ENCODE peak calls at places on chromosomes 12 and 14, in five cellular contexts. A is T-helper 9 cell; T is activated gamma-delta T cell treated with Interleukin-2 at 50 U/mL for 16 hours; Q is activated CD8-positive, alpha-beta T cell treated with anti-CD3 and anti-CD28 coated beads for 36 hours; B is Daoy. J is an unnamed sample.

GRCh38 chr14:75125617-75126016 is 1.2 kb downstream of the NEK9 start:
- DNase-seq in T (no peak), B (peak), Q (no peak), A (no peak), J (peak)

GRCh38 chr12:4417471-4417870 is 28.1 kb downstream of the FGF6 start:
- DNase-seq in Q (no peak), B (no peak), T (no peak), A (no peak), J (no peak)

GRCh38 chr12:79487386-79488110 is 203.2 kb downstream of the PAWR start:
- DNase-seq in Q (no peak), A (no peak), B (no peak), T (no peak), J (no peak)

GRCh38 chr12:116734156-116734768 is 3.6 kb downstream of the SPRING1 start:
- DNase-seq in B (no peak), Q (no peak), T (no peak), A (no peak), J (peak)

GRCh38 chr14:94540031-94540794 is 21.0 kb upstream of the SERPINA4 start:
- DNase-seq in B (no peak), T (no peak), A (no peak), Q (no peak), J (no peak)

GRCh38 chr14:75559451-75560187 is 18.8 kb upstream of the FLVCR2 start:
- DNase-seq in Q (peak), T (no peak), B (peak), A (no peak), J (peak)

GRCh38 chr12:80539029-80539428 is 95.0 kb downstream of the PTPRQ start:
- DNase-seq in Q (no peak), A (no peak), B (no peak), T (no peak), J (no peak)

GRCh38 chr12:124687695-124688301 is 120.4 kb upstream of the NCOR2 start:
- DNase-seq in Q (peak), T (peak), A (no peak), B (peak), J (no peak)

GRCh38 chr12:92439397-92439779 is 263.4 kb upstream of the PLEKHG7 start:
- DNase-seq in T (no peak), Q (no peak), A (no peak), B (peak), J (peak)

GRCh38 chr12:131533139-131533538 is 177.8 kb upstream of the SFSWAP start:
- DNase-seq in A (no peak), B (no peak), T (no peak), Q (no peak), J (no peak)

GRCh38 chr12:57483466-57483865 is 3.8 kb upstream of the ARHGAP9 start:
- DNase-seq in T (no peak), A (no peak), B (no peak), Q (no peak), J (no peak)

GRCh38 chr14:89444044-89444443 is 27.0 kb upstream of the FOXN3 start:
- DNase-seq in A (no peak), T (no peak), B (no peak), Q (peak), J (no peak)

GRCh38 chr12:106170285-106170684 is 31.5 kb upstream of the NUAK1 start:
- DNase-seq in B (peak), Q (no peak), T (no peak), A (no peak), J (peak)

GRCh38 chr12:30286345-30286926 is 409.2 kb downstream of the IPO8 start:
- DNase-seq in Q (no peak), A (no peak), T (no peak), B (no peak), J (peak)

GRCh38 chr14:21087294-21088091 is 11.0 kb downstream of the ZNF219 start:
- DNase-seq in Q (peak), B (peak), A (peak), T (peak), J (peak)

GRCh38 chr14:81529391-81529790 is 4.3 kb downstream of the SEL1L start:
- DNase-seq in A (no peak), T (no peak), B (no peak), Q (no peak), J (no peak)

GRCh38 chr14:22515961-22516360 is 73.1 kb downstream of the DAD1 start:
- DNase-seq in A (no peak), Q (no peak), T (no peak), B (no peak), J (no peak)

GRCh38 chr12:78157199-78157598 is 326.5 kb downstream of the NAV3 start:
- DNase-seq in Q (no peak), A (no peak), B (no peak), T (no peak), J (no peak)

GRCh38 chr14:99252940-99253868 is 18.8 kb downstream of the BCL11B start:
- DNase-seq in B (peak), T (no peak), A (no peak), Q (peak), J (no peak)

GRCh38 chr12:121455766-121456420 is 56.0 kb downstream of the RNF34 start:
- DNase-seq in Q (no peak), B (no peak), A (no peak), T (no peak), J (no peak)

GRCh38 chr12:130281157-130281799 is 56.4 kb upstream of the PIWIL1 start:
- DNase-seq in B (peak), A (no peak), T (peak), Q (peak), J (no peak)

GRCh38 chr12:25253371-25254068 is 2.8 kb upstream of the KRAS start:
- DNase-seq in Q (peak), A (no peak), T (no peak), B (no peak), J (no peak)

GRCh38 chr14:51261151-51261550 is 21.1 kb downstream of the TMX1 start:
- DNase-seq in A (no peak), Q (no peak), T (no peak), B (no peak), J (no peak)

GRCh38 chr12:131600160-131600532 is 110.7 kb upstream of the SFSWAP start:
- DNase-seq in Q (no peak), T (no peak), B (no peak), A (no peak), J (no peak)

GRCh38 chr12:69475237-69475984 is 5.2 kb downstream of the FRS2 start:
- DNase-seq in Q (no peak), T (no peak), B (peak), A (no peak), J (no peak)

GRCh38 chr14:72894623-72895378 is 900 bp upstream of the DPF3 start:
- DNase-seq in Q (peak), T (no peak), B (peak), A (no peak), J (peak)

GRCh38 chr14:99246536-99247083 is 25.4 kb downstream of the BCL11B start:
- DNase-seq in T (peak), B (no peak), A (peak), Q (peak), J (no peak)

GRCh38 chr14:58808828-58809227 is 171.1 kb downstream of the DACT1 start:
- DNase-seq in A (no peak), B (peak), T (no peak), Q (no peak), J (peak)

GRCh38 chr12:123767613-123768012 is 5.5 kb downstream of the DNAH10 start:
- DNase-seq in Q (peak), T (no peak), A (no peak), B (no peak), J (no peak)

GRCh38 chr14:92513966-92514843 is 624 bp downstream of the RIN3 start:
- DNase-seq in T (peak), A (peak), B (peak), Q (peak), J (no peak)

GRCh38 chr12:14418526-14418925 is 53.0 kb downstream of the ATF7IP start:
- DNase-seq in B (no peak), A (no peak), Q (no peak), T (no peak), J (peak)

GRCh38 chr14:104085032-104085888 is at the start of gene ASPG:
- DNase-seq in T (no peak), A (no peak), B (peak), Q (peak), J (no peak)

GRCh38 chr12:80763874-80764273 is 47.2 kb downstream of the MYF5 start:
- DNase-seq in Q (peak), T (no peak), B (peak), A (no peak), J (peak)

GRCh38 chr12:49524660-49525324 is 14.0 kb upstream of the KCNH3 start:
- DNase-seq in T (no peak), A (no peak), B (no peak), Q (no peak), J (peak)

GRCh38 chr12:108169671-108170070 is 40.6 kb downstream of the WSCD2 start:
- DNase-seq in A (no peak), B (no peak), Q (no peak), T (no peak), J (no peak)

GRCh38 chr12:7093892-7094291 is 1.6 kb upstream of the C1R start:
- DNase-seq in A (no peak), T (no peak), B (no peak), Q (no peak), J (no peak)

GRCh38 chr14:100615736-100616695 is 28.8 kb upstream of the BEGAIN start:
- DNase-seq in A (no peak), Q (no peak), B (no peak), T (no peak), J (no peak)